ENCODE peak calls at places on chromosome X, in seven cellular contexts. U is HL-60, C is prostate gland, O is stomach, H is spleen, J is H1, F is suprapubic skin. V is an unnamed sample.

GRCh38 chrX:48902135-48902534 is 4.4 kb downstream of the PQBP1 start:
- DNase-seq in O (no peak), H (peak; percentile 64), J (no peak), F (no peak), U (no peak), C (no peak), V (no peak)

GRCh38 chrX:44422631-44423030 is 79.2 kb upstream of the EFHC2 start:
- DNase-seq in C (no peak), O (no peak), J (no peak), F (no peak), H (no peak), U (no peak), V (no peak)

GRCh38 chrX:16487620-16488380 is 162.2 kb upstream of the S100G start:
- DNase-seq in H (no peak), O (no peak), C (no peak), F (no peak), J (no peak), U (no peak), V (no peak)

GRCh38 chrX:50579955-50580354 is 109.3 kb upstream of the DGKK start:
- DNase-seq in J (no peak), C (peak; percentile 5), F (no peak), O (peak; percentile 34), U (peak; percentile 8), H (no peak), V (peak; percentile 29)

GRCh38 chrX:25968920-25969319 is 169.2 kb upstream of the MAGEB18 start:
- DNase-seq in H (no peak), J (peak; percentile 21), C (no peak), F (no peak), U (no peak), O (no peak), V (no peak)

GRCh38 chrX:103571726-103572125 is 13.6 kb upstream of the TCEAL4 start:
- DNase-seq in F (no peak), O (no peak), J (no peak), H (no peak), C (no peak), U (no peak), V (no peak)

GRCh38 chrX:75181721-75182120 is 25.6 kb upstream of the ABCB7 start:
- DNase-seq in U (no peak), C (no peak), O (no peak), F (no peak), J (no peak), H (no peak), V (no peak)

GRCh38 chrX:1316527-1316926 is 20.1 kb upstream of the IL3RA start:
- DNase-seq in O (peak; percentile 36), J (no peak), F (peak; percentile 86), H (peak; percentile 90), U (no peak), C (no peak), V (peak; percentile 40)

GRCh38 chrX:39819921-39820849 is 277.6 kb downstream of the BCOR start:
- DNase-seq in F (no peak), H (peak; percentile 70), J (no peak), U (no peak), C (no peak), O (peak; percentile 29), V (no peak)

GRCh38 chrX:15404712-15405111 is 20.5 kb upstream of the VEGFD start:
- DNase-seq in F (no peak), C (no peak), H (no peak), U (no peak), J (no peak), O (no peak), V (peak; percentile 9)

GRCh38 chrX:3124041-3124440 is 82.8 kb downstream of the ARSF start:
- DNase-seq in J (no peak), F (no peak), C (no peak), H (no peak), O (no peak), U (no peak), V (no peak)

GRCh38 chrX:15855562-15856256 is 1.1 kb upstream of the AP1S2 start:
- DNase-seq in H (no peak), F (no peak), C (no peak), U (peak; percentile 45), O (no peak), J (no peak), V (no peak)

GRCh38 chrX:109440475-109440874 is 41.4 kb downstream of the GUCY2F start:
- DNase-seq in C (no peak), O (no peak), J (no peak), U (peak; percentile 28), H (no peak), F (no peak), V (no peak)

GRCh38 chrX:93791304-93791703 is 117.3 kb downstream of the FAM133A start:
- DNase-seq in F (no peak), U (no peak), H (no peak), O (no peak), C (no peak), J (no peak), V (no peak)

GRCh38 chrX:132956421-132957210 is 1.8 kb downstream of the HS6ST2 start:
- DNase-seq in H (peak; percentile 70), C (no peak), F (no peak), J (no peak), U (no peak), O (no peak), V (no peak)

GRCh38 chrX:1466971-1467561 is 14.4 kb upstream of the ASMTL start:
- DNase-seq in O (peak; percentile 38), F (peak; percentile 75), U (no peak), H (peak; percentile 87), C (no peak), J (no peak), V (peak; percentile 69)

GRCh38 chrX:34341814-34342213 is 209.7 kb upstream of the FAM47A start:
- DNase-seq in H (no peak), J (no peak), C (no peak), F (no peak), U (no peak), O (no peak), V (no peak)

GRCh38 chrX:15988661-15989603 is 134.3 kb upstream of the AP1S2 start:
- DNase-seq in U (no peak), C (no peak), O (no peak), F (no peak), J (no peak), H (no peak), V (no peak)

GRCh38 chrX:105209406-105209805 is 11.1 kb downstream of the TEX13A start:
- DNase-seq in H (no peak), J (no peak), O (no peak), C (no peak), U (no peak), F (no peak), V (no peak)

GRCh38 chrX:134622056-134622812 is 36.0 kb downstream of the PLAC1 start:
- DNase-seq in J (peak; percentile 39), O (no peak), H (no peak), F (no peak), U (no peak), C (no peak), V (no peak)

GRCh38 chrX:34140816-34141215 is 8.7 kb upstream of the FAM47A start:
- DNase-seq in H (no peak), J (no peak), F (no peak), O (no peak), U (no peak), C (no peak), V (no peak)

GRCh38 chrX:28586291-28586690 is 955 bp upstream of the IL1RAPL1 start:
- DNase-seq in C (no peak), H (no peak), J (no peak), F (no peak), U (no peak), O (no peak), V (peak; percentile 10)

GRCh38 chrX:67721321-67721720 is 177.5 kb downstream of the AR start:
- DNase-seq in C (no peak), F (no peak), U (no peak), O (no peak), J (no peak), H (no peak), V (no peak)

GRCh38 chrX:67725471-67725870 is 181.7 kb downstream of the AR start:
- DNase-seq in J (no peak), F (no peak), C (no peak), H (no peak), U (no peak), O (no peak), V (no peak)

GRCh38 chrX:67726028-67726427 is 182.2 kb downstream of the AR start:
- DNase-seq in F (no peak), U (no peak), C (no peak), J (no peak), H (no peak), O (no peak), V (no peak)

GRCh38 chrX:67724359-67725110 is 180.7 kb downstream of the AR start:
- DNase-seq in C (no peak), H (no peak), U (no peak), J (no peak), O (no peak), F (no peak), V (no peak)

GRCh38 chrX:67723580-67724351 is 179.9 kb downstream of the AR start:
- DNase-seq in U (no peak), C (no peak), F (no peak), J (no peak), H (no peak), O (no peak), V (no peak)
- H3K27ac ChIP-seq in U (no peak overlapping the region), C (no peak overlapping the region), F (peak overlapping the region; percentile 64), J (no peak overlapping the region), H (no peak overlapping the region), O (no peak overlapping the region), V (no peak overlapping the region)

GRCh38 chrX:13094374-13094773 is 50.0 kb upstream of the FAM9C start:
- DNase-seq in F (no peak), U (no peak), J (no peak), H (no peak), C (no peak), O (no peak), V (no peak)

GRCh38 chrX:13093489-13094140 is 49.2 kb upstream of the FAM9C start:
- DNase-seq in C (no peak), F (no peak), U (no peak), O (no peak), J (no peak), H (no peak), V (no peak)

GRCh38 chrX:13091111-13091765 is 46.8 kb upstream of the FAM9C start:
- DNase-seq in O (no peak), U (peak; percentile 61), J (no peak), H (no peak), F (no peak), C (no peak), V (no peak)

GRCh38 chrX:13090261-13091110 is 46.1 kb upstream of the FAM9C start:
- DNase-seq in J (no peak), C (no peak), F (no peak), O (no peak), H (no peak), U (peak; percentile 78), V (no peak)

GRCh38 chrX:13092455-13092941 is 48.1 kb upstream of the FAM9C start:
- DNase-seq in J (no peak), U (peak; percentile 89), F (no peak), O (peak; percentile 48), H (peak; percentile 90), C (no peak), V (peak; percentile 75)
- TF ChIP-seq POLR2AphosphoS5 in J (no peak), U (peak; percentile 39), F (no peak), O (no peak), H (peak; percentile 80), C (no peak), V (peak; percentile 66)

GRCh38 chrX:10115082-10115481 is 41.7 kb upstream of the CLCN4 start:
- DNase-seq in F (no peak), O (no peak), H (no peak), U (no peak), J (no peak), C (no peak), V (no peak)
- H3K27ac ChIP-seq in F (no peak overlapping the region), O (no peak overlapping the region), H (no peak overlapping the region), U (no peak overlapping the region), J (no peak overlapping the region), C (no peak overlapping the region), V (no peak overlapping the region)

GRCh38 chrX:47217852-47218279 is 615 bp upstream of the CDK16 start:
- DNase-seq in U (peak; percentile 92), H (peak; percentile 99), J (peak; percentile 90), F (peak; percentile 96), O (peak; percentile 98), C (peak; percentile 96), V (peak; percentile 99)
- TF ChIP-seq POLR2AphosphoS5 in U (no peak), H (peak; percentile 67), J (peak; percentile 22), F (no peak), O (no peak), C (no peak), V (peak; percentile 23)